ENCODE peak calls at places on chromosomes 5 and 9, in nine cellular contexts. One of them, this sample, is unnamed.

GRCh38 chr5:140239939-140240700 is 62.8 kb downstream of the PFDN1 start:
- DNase-seq in Panc1: no peak
- DNase-seq in A549: peak
- DNase-seq in lower lobe of right lung: peak
- DNase-seq in cardiac muscle cell: peak
- DNase-seq in tibial artery: peak
- DNase-seq in upper lobe of right lung: peak
- DNase-seq in GM12878: no peak
- DNase-seq in body of pancreas: peak
- DNase-seq in this sample: peak

GRCh38 chr5:78552729-78553341 is 95.7 kb downstream of the LHFPL2 start:
- DNase-seq in Panc1: no peak
- DNase-seq in A549: no peak
- DNase-seq in lower lobe of right lung: no peak
- DNase-seq in cardiac muscle cell: no peak
- DNase-seq in tibial artery: no peak
- DNase-seq in upper lobe of right lung: no peak
- DNase-seq in GM12878: no peak
- DNase-seq in body of pancreas: no peak
- DNase-seq in this sample: no peak

GRCh38 chr9:64773491-64773931 is 511.5 kb downstream of the FOXD4L5 start:
- DNase-seq in Panc1: no peak
- DNase-seq in A549: no peak
- DNase-seq in lower lobe of right lung: peak
- DNase-seq in cardiac muscle cell: peak
- DNase-seq in tibial artery: no peak
- DNase-seq in upper lobe of right lung: peak
- DNase-seq in GM12878: no peak
- DNase-seq in body of pancreas: peak
- DNase-seq in this sample: peak

GRCh38 chr5:157387683-157388093 is 72.3 kb upstream of the NIPAL4 start:
- DNase-seq in Panc1: peak
- DNase-seq in A549: peak
- DNase-seq in lower lobe of right lung: no peak
- DNase-seq in cardiac muscle cell: peak
- DNase-seq in tibial artery: no peak
- DNase-seq in upper lobe of right lung: no peak
- DNase-seq in GM12878: no peak
- DNase-seq in body of pancreas: no peak
- DNase-seq in this sample: peak

GRCh38 chr9:27539479-27540441 is 10.1 kb upstream of the MOB3B start:
- DNase-seq in Panc1: no peak
- DNase-seq in A549: peak
- DNase-seq in lower lobe of right lung: no peak
- DNase-seq in cardiac muscle cell: peak
- DNase-seq in tibial artery: peak
- DNase-seq in upper lobe of right lung: no peak
- DNase-seq in GM12878: peak
- DNase-seq in body of pancreas: no peak
- DNase-seq in this sample: no peak

GRCh38 chr5:1175015-1175414 is 26.4 kb upstream of the SLC6A19 start:
- DNase-seq in Panc1: no peak
- DNase-seq in A549: no peak
- DNase-seq in lower lobe of right lung: peak
- DNase-seq in cardiac muscle cell: no peak
- DNase-seq in tibial artery: no peak
- DNase-seq in upper lobe of right lung: no peak
- DNase-seq in GM12878: no peak
- DNase-seq in body of pancreas: peak
- DNase-seq in this sample: no peak

GRCh38 chr9:115283395-115283794 is 165.4 kb upstream of the TNC start:
- DNase-seq in Panc1: no peak
- DNase-seq in A549: no peak
- DNase-seq in lower lobe of right lung: no peak
- DNase-seq in cardiac muscle cell: no peak
- DNase-seq in tibial artery: no peak
- DNase-seq in upper lobe of right lung: no peak
- DNase-seq in GM12878: no peak
- DNase-seq in body of pancreas: no peak
- DNase-seq in this sample: no peak

GRCh38 chr9:114787781-114788498 is 17.9 kb downstream of the TNFSF15 start:
- DNase-seq in Panc1: no peak
- DNase-seq in A549: no peak
- DNase-seq in lower lobe of right lung: no peak
- DNase-seq in cardiac muscle cell: no peak
- DNase-seq in tibial artery: no peak
- DNase-seq in upper lobe of right lung: no peak
- DNase-seq in GM12878: no peak
- DNase-seq in body of pancreas: no peak
- DNase-seq in this sample: no peak

DNA sequence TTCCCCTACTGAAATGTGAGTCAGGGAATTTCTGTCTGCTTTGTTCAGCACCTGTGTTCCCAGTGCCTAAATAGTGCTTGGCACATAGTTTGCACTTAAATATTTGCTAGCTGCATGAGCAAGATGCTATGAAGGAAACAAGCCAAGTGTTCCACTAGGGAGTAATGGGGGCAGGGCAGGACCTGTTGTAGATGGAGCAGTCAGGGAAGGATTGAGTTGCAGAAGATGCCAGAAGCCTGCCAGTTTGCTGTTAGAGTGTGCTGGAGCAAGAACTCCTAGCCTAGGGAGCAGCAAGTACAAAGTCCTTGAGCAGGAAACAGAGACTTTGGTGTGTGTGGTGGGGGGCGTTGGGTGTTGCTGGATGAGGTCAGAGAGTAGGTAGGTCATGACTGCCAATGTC is 87.5 kb downstream of the DAB2IP start:
- DNase-seq in Panc1: no peak
- DNase-seq in A549: no peak
- DNase-seq in lower lobe of right lung: no peak
- DNase-seq in cardiac muscle cell: no peak
- DNase-seq in tibial artery: peak
- DNase-seq in upper lobe of right lung: no peak
- DNase-seq in GM12878: no peak
- DNase-seq in body of pancreas: no peak
- DNase-seq in this sample: no peak
- H3K27ac ChIP-seq in Panc1: no peak
- H3K27ac ChIP-seq in A549: peak
- H3K27ac ChIP-seq in lower lobe of right lung: peak
- H3K27ac ChIP-seq in cardiac muscle cell: no peak
- H3K27ac ChIP-seq in tibial artery: peak
- H3K27ac ChIP-seq in upper lobe of right lung: no peak
- H3K27ac ChIP-seq in GM12878: no peak
- H3K27ac ChIP-seq in body of pancreas: peak
- H3K27ac ChIP-seq in this sample: peak

DNA sequence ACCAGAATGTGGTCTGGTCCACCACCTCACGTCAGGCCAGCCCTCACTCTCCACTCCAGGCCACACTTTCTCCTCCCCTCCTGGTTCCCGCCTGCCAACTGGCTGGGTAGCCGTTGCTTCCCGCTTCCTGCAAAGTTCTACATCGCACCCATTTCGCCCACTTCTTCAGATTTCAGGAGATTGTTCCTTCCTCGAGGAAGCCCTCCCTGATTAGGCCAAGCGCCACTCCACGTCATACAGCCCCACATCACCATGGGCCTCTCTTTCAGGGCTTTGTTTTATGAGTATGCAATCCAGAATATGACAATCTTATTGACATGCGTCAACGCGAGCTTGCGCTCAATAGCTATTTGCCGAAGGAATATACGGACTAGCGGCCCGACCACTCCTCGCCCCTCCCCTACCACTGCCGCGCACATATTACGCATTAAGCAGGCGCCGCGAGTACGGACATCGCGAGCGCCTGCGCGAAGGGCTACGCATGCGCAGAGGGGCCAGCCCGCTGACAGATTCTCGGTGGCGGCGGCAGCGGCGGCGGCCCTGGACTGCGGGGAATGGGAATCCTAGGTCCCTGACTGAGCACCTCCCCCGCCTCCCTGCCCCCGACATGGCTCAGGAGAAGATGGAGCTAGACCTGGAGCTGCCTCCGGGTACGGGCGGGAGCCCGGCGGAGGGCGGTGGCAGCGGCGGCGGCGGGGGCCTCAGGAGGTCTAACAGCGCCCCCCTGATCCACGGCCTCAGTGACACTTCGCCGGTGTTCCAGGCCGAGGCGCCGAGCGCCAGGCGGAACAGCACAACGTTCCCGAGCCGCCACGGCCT is 74.7 kb downstream of the PIP5K1B start:
- DNase-seq in Panc1: peak
- DNase-seq in A549: peak
- DNase-seq in lower lobe of right lung: peak
- DNase-seq in cardiac muscle cell: peak
- DNase-seq in tibial artery: peak
- DNase-seq in upper lobe of right lung: peak
- DNase-seq in GM12878: peak
- DNase-seq in body of pancreas: peak
- DNase-seq in this sample: peak
- TF ChIP-seq CTCF in Panc1: peak
- TF ChIP-seq CTCF in A549: peak
- TF ChIP-seq CTCF in lower lobe of right lung: peak
- TF ChIP-seq CTCF in cardiac muscle cell: peak
- TF ChIP-seq CTCF in tibial artery: peak
- TF ChIP-seq CTCF in upper lobe of right lung: peak
- TF ChIP-seq CTCF in GM12878: peak
- TF ChIP-seq CTCF in body of pancreas: no peak
- TF ChIP-seq CTCF in this sample: peak

GRCh38 chr9:90998573-90998972 is 197.0 kb downstream of the SYK start:
- DNase-seq in Panc1: no peak
- DNase-seq in A549: no peak
- DNase-seq in lower lobe of right lung: no peak
- DNase-seq in cardiac muscle cell: no peak
- DNase-seq in tibial artery: no peak
- DNase-seq in upper lobe of right lung: no peak
- DNase-seq in GM12878: no peak
- DNase-seq in body of pancreas: no peak
- DNase-seq in this sample: no peak

GRCh38 chr9:90991953-90992352 is 190.3 kb downstream of the SYK start:
- DNase-seq in Panc1: no peak
- DNase-seq in A549: peak
- DNase-seq in lower lobe of right lung: no peak
- DNase-seq in cardiac muscle cell: peak
- DNase-seq in tibial artery: no peak
- DNase-seq in upper lobe of right lung: no peak
- DNase-seq in GM12878: no peak
- DNase-seq in body of pancreas: no peak
- DNase-seq in this sample: no peak

GRCh38 chr9:90995516-90995915 is 193.9 kb downstream of the SYK start:
- DNase-seq in Panc1: no peak
- DNase-seq in A549: no peak
- DNase-seq in lower lobe of right lung: no peak
- DNase-seq in cardiac muscle cell: no peak
- DNase-seq in tibial artery: no peak
- DNase-seq in upper lobe of right lung: no peak
- DNase-seq in GM12878: no peak
- DNase-seq in body of pancreas: no peak
- DNase-seq in this sample: no peak

GRCh38 chr9:90999425-91000397 is 198.1 kb downstream of the SYK start:
- DNase-seq in Panc1: no peak
- DNase-seq in A549: no peak
- DNase-seq in lower lobe of right lung: no peak
- DNase-seq in cardiac muscle cell: no peak
- DNase-seq in tibial artery: no peak
- DNase-seq in upper lobe of right lung: no peak
- DNase-seq in GM12878: no peak
- DNase-seq in body of pancreas: peak
- DNase-seq in this sample: no peak

GRCh38 chr9:90996154-90996788 is 194.7 kb downstream of the SYK start:
- DNase-seq in Panc1: no peak
- DNase-seq in A549: no peak
- DNase-seq in lower lobe of right lung: no peak
- DNase-seq in cardiac muscle cell: no peak
- DNase-seq in tibial artery: no peak
- DNase-seq in upper lobe of right lung: no peak
- DNase-seq in GM12878: no peak
- DNase-seq in body of pancreas: no peak
- DNase-seq in this sample: no peak
- H3K4me3 ChIP-seq in Panc1: no peak
- H3K4me3 ChIP-seq in A549: no peak
- H3K4me3 ChIP-seq in lower lobe of right lung: no peak
- H3K4me3 ChIP-seq in cardiac muscle cell: no peak
- H3K4me3 ChIP-seq in tibial artery: no peak
- H3K4me3 ChIP-seq in upper lobe of right lung: no peak
- H3K4me3 ChIP-seq in GM12878: no peak
- H3K4me3 ChIP-seq in body of pancreas: no peak
- H3K4me3 ChIP-seq in this sample: no peak

GRCh38 chr5:74767579-74767913 is 497 bp downstream of the NSA2 start:
- DNase-seq in Panc1: no peak
- DNase-seq in A549: peak
- DNase-seq in lower lobe of right lung: no peak
- DNase-seq in cardiac muscle cell: peak
- DNase-seq in tibial artery: no peak
- DNase-seq in upper lobe of right lung: no peak
- DNase-seq in GM12878: no peak
- DNase-seq in body of pancreas: peak
- DNase-seq in this sample: no peak

GRCh38 chr5:74765929-74766328 is 988 bp downstream of the GFM2 start:
- DNase-seq in Panc1: no peak
- DNase-seq in A549: no peak
- DNase-seq in lower lobe of right lung: no peak
- DNase-seq in cardiac muscle cell: no peak
- DNase-seq in tibial artery: no peak
- DNase-seq in upper lobe of right lung: no peak
- DNase-seq in GM12878: no peak
- DNase-seq in body of pancreas: no peak
- DNase-seq in this sample: no peak

GRCh38 chr5:74766887-74767578 is at the start of the genes GFM2 and NSA2:
- DNase-seq in Panc1: peak
- DNase-seq in A549: peak
- DNase-seq in lower lobe of right lung: peak
- DNase-seq in cardiac muscle cell: peak
- DNase-seq in tibial artery: peak
- DNase-seq in upper lobe of right lung: peak
- DNase-seq in GM12878: peak
- DNase-seq in body of pancreas: peak
- DNase-seq in this sample: peak

GRCh38 chr5:74765201-74765600 is 1.7 kb downstream of the GFM2 start:
- DNase-seq in Panc1: no peak
- DNase-seq in A549: peak
- DNase-seq in lower lobe of right lung: no peak
- DNase-seq in cardiac muscle cell: peak
- DNase-seq in tibial artery: no peak
- DNase-seq in upper lobe of right lung: no peak
- DNase-seq in GM12878: no peak
- DNase-seq in body of pancreas: no peak
- DNase-seq in this sample: no peak

DNA sequence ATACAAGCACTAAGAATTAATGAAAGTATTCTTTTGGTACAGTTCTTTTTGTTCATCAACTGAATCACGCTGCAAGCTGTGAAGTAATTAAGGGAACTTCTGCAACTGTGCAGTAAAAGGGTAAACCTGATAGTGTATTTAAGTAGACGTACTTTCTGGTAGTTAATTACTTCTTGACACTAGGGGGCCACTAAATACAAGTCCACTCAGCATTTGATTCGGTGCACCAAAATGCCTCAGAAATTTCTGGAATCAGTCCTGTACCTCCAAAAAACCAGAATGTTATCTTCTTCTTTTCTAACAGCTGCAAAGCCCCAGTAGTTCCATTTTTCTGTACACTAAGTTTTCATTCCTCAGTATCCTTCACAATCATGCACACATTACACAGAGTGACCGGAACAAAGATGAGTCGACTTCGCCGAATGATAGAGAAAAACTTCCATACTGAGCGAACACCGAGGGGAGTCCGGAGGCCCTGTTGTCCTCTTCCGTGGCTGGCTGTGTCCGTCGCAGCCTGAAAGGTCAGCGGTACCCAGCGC is 500 bp downstream of the GFM2 start:
- DNase-seq in Panc1: no peak
- DNase-seq in A549: peak
- DNase-seq in lower lobe of right lung: no peak
- DNase-seq in cardiac muscle cell: peak
- DNase-seq in tibial artery: no peak
- DNase-seq in upper lobe of right lung: no peak
- DNase-seq in GM12878: no peak
- DNase-seq in body of pancreas: no peak
- DNase-seq in this sample: no peak
- H3K27ac ChIP-seq in Panc1: peak
- H3K27ac ChIP-seq in A549: peak
- H3K27ac ChIP-seq in lower lobe of right lung: peak
- H3K27ac ChIP-seq in cardiac muscle cell: peak
- H3K27ac ChIP-seq in tibial artery: peak
- H3K27ac ChIP-seq in upper lobe of right lung: peak
- H3K27ac ChIP-seq in GM12878: peak
- H3K27ac ChIP-seq in body of pancreas: peak
- H3K27ac ChIP-seq in this sample: peak